ENCODE peak calls at places on chromosomes 5 and 9, in five cellular contexts. P, N, M, K and G are unnamed samples.

GRCh38 chr5:115457985-115458384 is 86.6 kb downstream of the FEM1C start:
- DNase-seq in K (no peak), M (no peak), N (no peak), P (no peak), G (no peak)

GRCh38 chr5:108212775-108213346 is 169.0 kb downstream of the FBXL17 start:
- DNase-seq in K (peak), M (no peak), P (no peak), N (no peak), G (no peak)

GRCh38 chr5:176822426-176823075 is 12.2 kb downstream of the UNC5A start:
- DNase-seq in K (no peak), P (no peak), N (peak), M (peak), G (no peak)

GRCh38 chr5:92378961-92379611 is 996.0 kb upstream of the ARRDC3 start:
- DNase-seq in K (no peak), P (no peak), N (no peak), M (no peak), G (no peak)

GRCh38 chr5:6616632-6617031 is 16.2 kb downstream of the NSUN2 start:
- DNase-seq in N (no peak), P (no peak), M (no peak), K (no peak), G (no peak)

GRCh38 chr9:114592356-114592755 is 4.8 kb downstream of the ATP6V1G1 start:
- DNase-seq in K (no peak), N (no peak), P (no peak), M (no peak), G (no peak)

GRCh38 chr5:88539642-88540476 is 271.2 kb upstream of the TMEM161B start:
- DNase-seq in M (no peak), N (no peak), K (no peak), P (no peak), G (no peak)

GRCh38 chr9:137878146-137878941 is 762 bp downstream of the CACNA1B start:
- DNase-seq in N (no peak), P (peak), M (peak), K (no peak), G (no peak)

GRCh38 chr9:94734054-94734754 is 7.7 kb downstream of the AOPEP start:
- DNase-seq in P (no peak), N (no peak), K (no peak), M (no peak), G (no peak)

GRCh38 chr9:84393266-84393905 is 52.8 kb upstream of the SLC28A3 start:
- DNase-seq in N (no peak), M (no peak), K (no peak), P (no peak), G (no peak)

GRCh38 chr9:121637441-121638222 is 13.8 kb upstream of the DAB2IP start:
- DNase-seq in M (peak), P (no peak), N (no peak), K (no peak), G (no peak)

GRCh38 chr9:6354072-6354686 is 26.0 kb downstream of the TPD52L3 start:
- DNase-seq in P (peak), K (peak), M (peak), N (peak), G (peak)

GRCh38 chr5:51495672-51496071 is 112.4 kb downstream of the ISL1 start:
- DNase-seq in P (no peak), K (no peak), N (no peak), M (no peak), G (no peak)

GRCh38 chr5:80251636-80252035 is 4.2 kb downstream of the SERINC5 start:
- DNase-seq in K (no peak), N (no peak), P (no peak), M (no peak), G (no peak)

GRCh38 chr5:142065273-142065672 is 43.3 kb upstream of the NDFIP1 start:
- DNase-seq in M (peak), P (no peak), N (no peak), K (peak), G (no peak)

GRCh38 chr5:149940077-149940574 is 4.5 kb downstream of the PDE6A start:
- DNase-seq in M (no peak), P (no peak), N (no peak), K (no peak), G (no peak)

GRCh38 chr9:71985070-71985956 is 73.9 kb downstream of the C9orf85 start:
- DNase-seq in N (no peak), M (no peak), P (no peak), K (peak), G (no peak)

GRCh38 chr5:115785395-115786009 is 31.0 kb downstream of the CDO1 start:
- DNase-seq in K (no peak), N (no peak), P (no peak), M (no peak), G (no peak)

GRCh38 chr9:89340332-89340731 is 22.0 kb downstream of the SECISBP2 start:
- DNase-seq in M (no peak), P (no peak), K (no peak), N (no peak), G (peak)

GRCh38 chr9:134992755-134993124 is 75.0 kb upstream of the FCN1 start:
- DNase-seq in P (no peak), N (no peak), K (no peak), M (no peak), G (no peak)

GRCh38 chr9:110887276-110887675 is 151.0 kb downstream of the LPAR1 start:
- DNase-seq in M (no peak), P (no peak), N (no peak), K (no peak), G (no peak)

GRCh38 chr5:108769352-108769751 is 21.7 kb downstream of the FER start:
- DNase-seq in M (no peak), K (no peak), P (no peak), N (no peak), G (no peak)

GRCh38 chr5:153753645-153754432 is 263.4 kb downstream of the GRIA1 start:
- DNase-seq in M (no peak), N (no peak), P (no peak), K (no peak), G (no peak)

GRCh38 chr5:73114029-73114688 is 6.2 kb upstream of the TMEM171 start:
- DNase-seq in K (no peak), N (no peak), P (no peak), M (no peak), G (no peak)

GRCh38 chr9:89635816-89636215 is 31.0 kb downstream of the GADD45G start:
- DNase-seq in P (no peak), M (no peak), K (no peak), N (no peak), G (no peak)

GRCh38 chr5:64229163-64229774 is 63.6 kb downstream of the RNF180 start:
- DNase-seq in P (peak), M (peak), K (peak), N (no peak), G (no peak)

GRCh38 chr5:16721151-16722102 is 104.6 kb upstream of the RETREG1 start:
- DNase-seq in N (no peak), P (no peak), K (peak), M (no peak), G (no peak)

GRCh38 chr9:35629597-35629996 is 11.4 kb upstream of the CD72 start:
- DNase-seq in M (no peak), K (no peak), N (no peak), P (no peak), G (no peak)

GRCh38 chr9:137205126-137206069 is at the start of the genes NDOR1 and TMEM203:
- DNase-seq in K (peak), P (peak), M (peak), N (peak), G (peak)

GRCh38 chr5:134465856-134466240 is 54.2 kb upstream of the CDKN2AIPNL start:
- DNase-seq in K (peak), M (peak), N (peak), P (peak), G (no peak)

GRCh38 chr5:132760601-132761317 is 13.5 kb downstream of the CCNI2 start:
- DNase-seq in M (no peak), K (no peak), P (no peak), N (no peak), G (no peak)

GRCh38 chr9:71515103-71515502 is 253.2 kb downstream of the CEMIP2 start:
- DNase-seq in K (no peak), M (no peak), N (no peak), P (no peak), G (no peak)

GRCh38 chr5:22560115-22560514 is 293.0 kb downstream of the CDH12 start:
- DNase-seq in N (no peak), M (no peak), P (no peak), K (no peak), G (no peak)

GRCh38 chr5:125554355-125554754 is 807.9 kb upstream of the ZNF608 start:
- DNase-seq in N (no peak), K (no peak), M (no peak), P (no peak), G (no peak)

GRCh38 chr9:123354806-123355508 is 1.0 kb upstream of the CRB2 start:
- DNase-seq in P (no peak), M (peak), N (no peak), K (no peak), G (no peak)

GRCh38 chr5:51732304-51732703 is 349.1 kb downstream of the ISL1 start:
- DNase-seq in M (no peak), P (no peak), K (no peak), N (no peak), G (no peak)

GRCh38 chr9:114007991-114008666 is 70.0 kb downstream of the AMBP start:
- DNase-seq in M (no peak), K (no peak), P (no peak), N (no peak), G (no peak)

GRCh38 chr9:20981486-20981885 is 50.0 kb downstream of the HACD4 start:
- DNase-seq in M (no peak), N (no peak), P (no peak), K (no peak), G (no peak)

DNA sequence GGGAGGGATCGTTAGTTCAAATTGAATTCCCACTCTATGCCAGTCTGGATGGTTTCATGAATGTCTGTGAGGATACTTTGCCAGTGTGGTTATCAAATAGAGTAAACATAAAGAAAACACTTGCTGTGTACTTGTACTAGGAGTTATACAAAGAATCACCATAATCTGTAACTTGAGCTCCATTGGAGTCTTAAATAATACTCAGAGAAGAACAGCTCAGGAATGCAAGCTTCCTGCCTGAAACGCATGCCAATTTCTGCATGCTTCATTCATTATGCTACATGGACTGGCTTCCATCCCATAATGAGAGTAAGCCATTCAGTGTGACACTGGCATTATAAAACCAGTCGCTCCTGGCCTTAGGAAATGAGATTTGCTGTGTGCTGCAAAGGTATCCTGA is 351.4 kb downstream of the SEMA5A start:
- DNase-seq in K (no peak), M (peak), N (no peak), P (no peak), G (no peak)
- TF ChIP-seq ZBTB33 in K (no peak), M (no peak), N (no peak), P (no peak), G (no peak)

GRCh38 chr9:107005201-107005600 is 142.2 kb downstream of the ZNF462 start:
- DNase-seq in N (no peak), P (no peak), K (no peak), M (no peak), G (no peak)
- TF ChIP-seq ZBTB33 in N (no peak), P (no peak), K (no peak), M (no peak), G (no peak)

GRCh38 chr9:125760537-125760936 is 13.4 kb downstream of the PBX3 start:
- DNase-seq in P (no peak), K (no peak), N (no peak), M (no peak), G (no peak)

GRCh38 chr9:125758986-125759811 is 12.0 kb downstream of the PBX3 start:
- DNase-seq in M (peak), P (no peak), N (no peak), K (peak), G (no peak)

GRCh38 chr9:125757834-125758233 is 10.7 kb downstream of the PBX3 start:
- DNase-seq in N (no peak), P (no peak), K (no peak), M (no peak), G (no peak)

GRCh38 chr9:125761685-125762084 is 14.5 kb downstream of the PBX3 start:
- DNase-seq in M (no peak), P (no peak), K (no peak), N (no peak), G (no peak)

GRCh38 chr9:125759812-125760134 is 12.6 kb downstream of the PBX3 start:
- DNase-seq in P (no peak), M (no peak), N (no peak), K (no peak), G (no peak)
- TF ChIP-seq ZBTB33 in P (no peak), M (no peak), N (no peak), K (no peak), G (no peak)

DNA sequence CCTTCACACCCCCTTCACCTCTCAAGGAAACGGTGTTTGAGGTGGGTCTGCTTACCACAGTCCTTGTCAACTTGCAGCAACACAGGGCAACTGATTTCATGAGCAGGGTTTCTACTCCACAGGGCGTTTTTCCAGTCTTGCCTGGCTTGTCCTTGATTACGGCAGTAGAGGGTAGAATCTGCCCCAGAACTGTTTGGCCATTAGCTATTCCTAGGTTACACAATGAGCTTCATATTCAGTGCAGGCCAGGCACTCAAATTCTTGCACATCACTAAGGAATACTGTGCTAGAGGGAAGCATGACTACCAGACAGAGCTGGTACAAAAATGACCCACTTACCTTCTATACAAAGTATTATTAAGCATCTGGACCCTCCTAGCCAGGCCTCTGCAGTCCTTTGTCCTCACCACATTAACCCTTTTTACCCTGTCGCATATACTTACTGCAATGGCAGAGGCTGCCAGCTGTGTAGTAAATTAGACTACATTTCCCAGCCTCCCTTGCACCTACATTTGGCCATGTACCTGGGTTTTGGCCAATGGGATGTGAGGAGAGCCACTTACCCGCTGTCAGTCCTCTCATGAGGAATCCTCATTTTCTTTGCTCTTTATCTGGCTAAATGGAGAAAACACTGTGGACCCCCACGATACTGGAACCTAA is 218.8 kb downstream of the GLIS3 start:
- DNase-seq in M (peak), K (no peak), P (no peak), N (no peak), G (no peak)
- TF ChIP-seq ZBTB33 in M (no peak), K (no peak), P (no peak), N (no peak), G (no peak)

GRCh38 chr5:136216230-136216629 is 23.3 kb upstream of the SMIM32 start:
- DNase-seq in M (no peak), N (no peak), K (no peak), P (no peak), G (no peak)

GRCh38 chr5:136212252-136212721 is 19.3 kb upstream of the SMIM32 start:
- DNase-seq in K (peak), P (peak), M (peak), N (peak), G (no peak)

GRCh38 chr5:136215812-136216211 is 22.9 kb upstream of the SMIM32 start:
- DNase-seq in N (no peak), P (no peak), M (no peak), K (no peak), G (no peak)

GRCh38 chr5:136211282-136211681 is 18.3 kb upstream of the SMIM32 start:
- DNase-seq in N (no peak), P (no peak), K (no peak), M (no peak), G (no peak)

GRCh38 chr5:136213919-136214493 is 21.0 kb upstream of the SMIM32 start:
- DNase-seq in P (no peak), N (no peak), K (no peak), M (no peak), G (no peak)
- TF ChIP-seq ZBTB33 in P (no peak), N (no peak), K (no peak), M (no peak), G (no peak)